ENCODE peak calls at places on chromosomes 2 and 18, in nine cellular contexts. F is A549, Q is sigmoid colon, I is K562, P is transverse colon, D is ovary, E is H1, Y is HepG2, H is tibial nerve. J is an unnamed sample.
A peak's percentile ranks its signal among the peaks of the same experiment; 100 is the strongest.

GRCh38 chr2:9057939-9058761 is 54.7 kb upstream of the MBOAT2 start:
- DNase-seq in D (no peak), H (peak; percentile 17), E (no peak), Q (no peak), F (peak; percentile 66), I (no peak), P (no peak), Y (no peak), J (no peak)

GRCh38 chr2:221425353-221425752 is 146.8 kb downstream of the EPHA4 start:
- DNase-seq in Q (no peak), P (no peak), H (no peak), I (no peak), F (no peak), Y (no peak), E (no peak), D (no peak), J (no peak)

GRCh38 chr2:99662761-99663341 is 173.0 kb upstream of the REV1 start:
- DNase-seq in H (peak; percentile 69), E (no peak), Y (no peak), I (no peak), P (no peak), Q (no peak), F (no peak), D (no peak), J (no peak)

GRCh38 chr2:40127890-40128548 is 323.9 kb downstream of the SLC8A1 start:
- DNase-seq in D (no peak), I (no peak), Y (no peak), P (no peak), H (no peak), F (no peak), E (no peak), Q (no peak), J (no peak)

GRCh38 chr2:15943378-15943851 is 3.1 kb downstream of the MYCN start:
- DNase-seq in D (peak; percentile 59), F (no peak), I (peak; percentile 65), P (peak; percentile 18), E (peak; percentile 71), Y (no peak), Q (no peak), H (no peak), J (peak; percentile 47)

GRCh38 chr2:172438064-172438421 is 10.7 kb downstream of the ITGA6 start:
- DNase-seq in H (no peak), I (no peak), P (no peak), Q (no peak), Y (no peak), D (no peak), F (peak; percentile 18), E (no peak), J (no peak)

GRCh38 chr2:11746376-11746806 is at the start of gene LPIN1:
- DNase-seq in E (peak; percentile 87), F (peak; percentile 88), H (peak; percentile 81), D (peak; percentile 92), I (peak; percentile 92), Y (peak; percentile 70), Q (peak; percentile 95), P (peak; percentile 93), J (peak; percentile 93)

GRCh38 chr18:56148373-56148772 is 490.0 kb downstream of the TXNL1 start:
- DNase-seq in P (no peak), E (no peak), I (no peak), D (no peak), Y (no peak), F (peak; percentile 41), H (no peak), Q (no peak), J (no peak)

GRCh38 chr18:27995770-27996502 is 181.0 kb downstream of the CDH2 start:
- DNase-seq in P (no peak), D (no peak), F (no peak), Y (no peak), E (no peak), H (no peak), Q (no peak), I (no peak), J (no peak)

GRCh38 chr18:27991391-27991790 is 185.5 kb downstream of the CDH2 start:
- DNase-seq in Y (peak; percentile 43), F (no peak), I (no peak), Q (no peak), H (no peak), P (no peak), E (no peak), D (no peak), J (no peak)

GRCh38 chr18:27994571-27994970 is 182.4 kb downstream of the CDH2 start:
- DNase-seq in I (no peak), Q (no peak), F (no peak), D (no peak), E (no peak), P (no peak), H (no peak), Y (no peak), J (no peak)

GRCh38 chr18:27996792-27997191 is 180.1 kb downstream of the CDH2 start:
- DNase-seq in F (no peak), I (no peak), D (no peak), P (no peak), H (no peak), E (no peak), Y (no peak), Q (no peak), J (no peak)
- TF ChIP-seq EP300 in F (no peak), I (no peak), D (no peak), P (no peak), H (no peak), E (no peak), Y (no peak), Q (no peak), J (no peak)

GRCh38 chr2:230889911-230890601 is 25.3 kb downstream of the ITM2C start:
- DNase-seq in F (no peak), Q (no peak), P (no peak), Y (no peak), D (no peak), E (no peak), I (no peak), H (no peak), J (no peak)

GRCh38 chr2:230891509-230891908 is 26.8 kb downstream of the ITM2C start:
- DNase-seq in I (no peak), Y (no peak), E (no peak), D (no peak), H (no peak), Q (no peak), P (peak; percentile 25), F (no peak), J (no peak)

GRCh38 chr2:230888824-230889400 is 24.2 kb downstream of the ITM2C start:
- DNase-seq in Y (no peak), H (no peak), I (no peak), F (no peak), E (no peak), P (no peak), Q (no peak), D (no peak), J (no peak)

GRCh38 chr2:230890696-230891095 is 26.0 kb downstream of the ITM2C start:
- DNase-seq in I (no peak), Y (no peak), F (no peak), D (no peak), Q (no peak), H (no peak), P (no peak), E (no peak), J (no peak)

DNA sequence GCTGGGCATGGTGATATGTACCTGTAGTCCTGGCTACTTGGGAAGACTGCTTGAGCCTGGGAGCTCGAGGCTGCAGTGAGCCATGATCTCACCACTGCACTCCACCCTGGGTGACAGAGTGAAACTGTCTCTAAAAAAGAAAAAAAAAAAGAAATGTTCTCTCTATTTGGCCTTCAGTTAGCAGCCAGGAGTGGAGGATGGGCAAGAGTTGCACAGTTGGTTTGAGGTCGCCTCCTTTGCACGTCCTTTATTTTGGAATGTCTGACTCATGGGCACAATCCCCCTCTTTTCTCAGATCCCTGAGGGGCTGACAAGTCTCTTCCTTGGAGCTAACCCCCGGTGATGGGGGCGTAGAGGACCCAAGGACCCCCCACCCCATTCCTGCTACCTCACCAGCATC is 26.4 kb downstream of the ITM2C start:
- DNase-seq in Y (no peak), H (no peak), Q (no peak), E (no peak), D (no peak), I (no peak), P (no peak), F (no peak), J (no peak)
- TF ChIP-seq EP300 in Y (no peak), H (no peak), Q (no peak), E (no peak), D (no peak), I (no peak), P (no peak), F (no peak), J (no peak)

DNA sequence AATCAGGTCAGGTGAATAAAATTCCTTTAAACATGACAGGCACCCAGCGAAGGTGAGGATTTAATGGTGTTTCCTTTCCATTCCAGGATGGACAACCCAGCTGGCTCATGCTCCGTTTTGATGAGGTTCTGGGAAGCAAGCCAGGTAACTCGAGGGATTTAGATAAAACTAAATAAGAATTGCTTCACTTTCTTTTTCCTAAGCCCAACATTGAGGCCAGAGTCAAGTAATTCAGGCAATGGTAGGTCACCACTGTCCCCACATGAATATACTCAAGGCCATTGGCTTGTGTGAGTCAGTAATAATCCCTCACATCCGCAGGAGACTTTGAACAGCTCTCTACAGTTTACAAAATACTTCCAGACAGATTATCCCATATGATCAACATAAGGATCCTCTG is 16.2 kb upstream of the LRATD1 start:
- DNase-seq in I (no peak), D (peak; percentile 17), Y (peak; percentile 20), H (peak; percentile 27), Q (no peak), E (no peak), P (no peak), F (no peak), J (no peak)
- TF ChIP-seq EP300 in I (no peak), D (no peak), Y (no peak), H (no peak), Q (no peak), E (no peak), P (no peak), F (no peak), J (no peak)

GRCh38 chr2:144405313-144405710 is 114.6 kb downstream of the ZEB2 start:
- DNase-seq in Q (no peak), P (no peak), F (no peak), E (no peak), Y (no peak), I (no peak), D (no peak), H (no peak), J (no peak)

GRCh38 chr2:144402282-144402681 is 117.6 kb downstream of the ZEB2 start:
- DNase-seq in D (no peak), E (no peak), I (no peak), P (no peak), F (no peak), Q (no peak), H (no peak), Y (no peak), J (no peak)

GRCh38 chr2:144406111-144406788 is 113.7 kb downstream of the ZEB2 start:
- DNase-seq in F (no peak), H (no peak), Y (no peak), P (no peak), I (no peak), E (no peak), D (no peak), Q (no peak), J (no peak)

GRCh38 chr2:144404621-144405312 is 115.2 kb downstream of the ZEB2 start:
- DNase-seq in D (peak; percentile 33), H (no peak), P (no peak), E (no peak), Y (no peak), Q (no peak), I (no peak), F (no peak), J (no peak)

DNA sequence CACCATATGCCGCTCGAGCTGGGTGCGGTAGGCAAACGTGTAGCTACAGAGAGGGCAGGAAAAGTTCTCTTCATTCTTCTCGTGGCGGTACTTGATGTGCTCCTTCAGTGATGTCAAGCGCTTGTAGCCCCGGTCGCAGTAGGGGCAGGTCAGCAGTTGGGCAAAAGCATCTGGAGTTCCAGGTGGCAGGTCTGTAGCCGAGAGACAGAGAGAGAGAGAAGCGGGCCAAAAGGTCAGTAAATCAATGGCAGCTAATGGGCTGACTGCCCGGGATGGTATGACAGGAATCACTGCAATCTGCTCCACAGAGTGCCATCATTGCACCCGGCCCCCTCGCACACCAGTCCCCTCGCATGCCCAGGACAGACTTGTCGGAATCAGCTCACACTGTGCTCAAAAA is 116.0 kb downstream of the ZEB2 start:
- DNase-seq in Y (peak; percentile 7), D (no peak), I (no peak), E (no peak), H (no peak), F (no peak), P (no peak), Q (no peak), J (no peak)
- TF ChIP-seq EP300 in Y (no peak), D (no peak), I (no peak), E (no peak), H (no peak), F (no peak), P (no peak), Q (no peak), J (no peak)

J was measured in stomach.